ENCODE peak calls at places on chromosomes 11 and 22, in eight cellular contexts. F, T, U, I, N, C, Y and M are unnamed samples.
A peak's percentile ranks its signal among the peaks of the same experiment; 100 is the strongest.

GRCh38 chr11:35305670-35306382 is 113.5 kb downstream of the SLC1A2 start:
- DNase-seq in U (peak; percentile 56), N (no peak), F (peak; percentile 79), I (peak; percentile 33), T (peak; percentile 76), Y (peak; percentile 80), C (no peak), M (peak; percentile 36)

GRCh38 chr11:67441082-67441683 is 2.1 kb downstream of the CORO1B start:
- DNase-seq in T (no peak), Y (no peak), F (no peak), N (no peak), C (no peak), I (no peak), U (no peak), M (no peak)

GRCh38 chr11:77442394-77443053 is 31.4 kb downstream of the PAK1 start:
- DNase-seq in T (no peak), N (no peak), Y (no peak), F (no peak), I (no peak), C (no peak), U (no peak), M (no peak)

GRCh38 chr22:25048659-25049657 is 96.4 kb downstream of the KIAA1671 start:
- DNase-seq in T (peak; percentile 80), I (peak; percentile 52), U (peak; percentile 23), F (peak; percentile 80), Y (peak; percentile 88), N (peak; percentile 79), C (peak; percentile 87), M (peak; percentile 70)

GRCh38 chr22:46535876-46536558 is 1.4 kb downstream of the CELSR1 start:
- DNase-seq in C (no peak), Y (peak; percentile 67), I (no peak), N (no peak), T (no peak), U (no peak), F (no peak), M (no peak)

GRCh38 chr11:131365601-131366000 is 4.8 kb upstream of the NTM start:
- DNase-seq in F (no peak), T (no peak), C (no peak), Y (no peak), N (no peak), U (no peak), I (no peak), M (no peak)

GRCh38 chr22:46895753-46896152 is 133.3 kb downstream of the TBC1D22A start:
- DNase-seq in N (no peak), I (no peak), U (no peak), C (peak; percentile 36), Y (peak; percentile 26), F (no peak), T (no peak), M (peak; percentile 24)

GRCh38 chr22:21014202-21015050 is 539 bp upstream of the P2RX6 start:
- DNase-seq in T (peak; percentile 99), I (peak; percentile 95), N (peak; percentile 95), C (peak; percentile 96), Y (peak; percentile 98), U (peak; percentile 88), F (peak; percentile 98), M (peak; percentile 83)

GRCh38 chr11:57800444-57801184 is 39.0 kb downstream of the CTNND1 start:
- DNase-seq in Y (peak; percentile 76), N (no peak), C (no peak), I (peak; percentile 64), F (peak; percentile 59), U (peak; percentile 74), T (peak; percentile 83), M (no peak)

GRCh38 chr11:32420139-32420538 is 15.2 kb downstream of the WT1 start:
- DNase-seq in T (no peak), F (no peak), N (no peak), C (no peak), U (no peak), Y (no peak), I (no peak), M (no peak)

GRCh38 chr11:16899708-16900107 is 114.5 kb downstream of the PLEKHA7 start:
- DNase-seq in U (no peak), N (no peak), C (no peak), Y (no peak), I (no peak), F (no peak), T (no peak), M (no peak)

GRCh38 chr11:16898274-16898985 is 115.8 kb downstream of the PLEKHA7 start:
- DNase-seq in U (no peak), F (no peak), C (no peak), N (no peak), I (no peak), Y (no peak), T (no peak), M (no peak)

GRCh38 chr11:16896716-16897115 is 117.5 kb downstream of the PLEKHA7 start:
- DNase-seq in I (no peak), N (no peak), T (no peak), Y (no peak), C (no peak), U (no peak), F (no peak), M (no peak)

GRCh38 chr11:16895306-16895705 is 118.9 kb downstream of the PLEKHA7 start:
- DNase-seq in C (no peak), I (no peak), F (no peak), N (no peak), U (no peak), Y (no peak), T (no peak), M (no peak)

GRCh38 chr11:16897460-16898061 is 116.7 kb downstream of the PLEKHA7 start:
- DNase-seq in F (no peak), T (peak; percentile 94), Y (peak; percentile 91), U (no peak), N (no peak), C (no peak), I (peak; percentile 76), M (no peak)
- H3K4me3 ChIP-seq in F (no peak overlapping the region), T (peak overlapping the region; percentile 34), Y (peak overlapping the region; percentile 61), U (no peak overlapping the region), N (no peak overlapping the region), C (no peak overlapping the region), I (no peak overlapping the region), M (no peak overlapping the region)

DNA sequence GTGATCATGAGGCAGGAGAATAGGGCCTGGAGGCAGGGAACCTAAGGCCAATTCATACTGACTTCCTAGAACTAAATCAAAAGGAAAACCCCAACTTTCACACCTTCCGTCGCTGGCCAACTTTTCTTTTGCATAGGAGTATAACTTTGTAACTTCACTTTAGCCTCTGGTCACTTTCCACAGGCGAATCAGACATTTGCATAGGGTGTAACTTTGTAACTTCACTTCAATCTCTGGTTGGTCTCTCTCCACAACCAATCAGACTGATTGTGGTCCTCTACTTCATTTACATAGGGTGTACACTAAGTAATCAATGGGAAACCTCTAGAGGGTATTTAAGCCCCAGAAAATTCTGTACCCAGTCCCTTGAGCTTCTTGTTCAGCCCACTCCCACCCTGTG is 11.5 kb upstream of the TMPRSS4 start:
- DNase-seq in N (no peak), C (no peak), U (no peak), Y (no peak), I (no peak), T (no peak), F (no peak), M (no peak)
- H3K27me3 ChIP-seq in N (no peaks in the 10 kb centered on the region), C (no peaks in the 10 kb centered on the region), U (no peaks in the 10 kb centered on the region), Y (no peaks in the 10 kb centered on the region), I (no peaks in the 10 kb centered on the region), T (no peaks in the 10 kb centered on the region), F (no peaks in the 10 kb centered on the region), M (peaks cover 25% of the 10 kb centered on the region)

GRCh38 chr22:36419177-36419911 is 31.6 kb upstream of the MYH9 start:
- DNase-seq in T (no peak), C (no peak), N (peak; percentile 72), I (no peak), F (peak; percentile 54), Y (peak; percentile 69), U (peak; percentile 96), M (no peak)
- H3K4me3 ChIP-seq in T (no peak overlapping the region), C (no peak overlapping the region), N (no peak overlapping the region), I (no peak overlapping the region), F (no peak overlapping the region), Y (no peak overlapping the region), U (no peak overlapping the region), M (peak overlapping the region; percentile 33)

DNA sequence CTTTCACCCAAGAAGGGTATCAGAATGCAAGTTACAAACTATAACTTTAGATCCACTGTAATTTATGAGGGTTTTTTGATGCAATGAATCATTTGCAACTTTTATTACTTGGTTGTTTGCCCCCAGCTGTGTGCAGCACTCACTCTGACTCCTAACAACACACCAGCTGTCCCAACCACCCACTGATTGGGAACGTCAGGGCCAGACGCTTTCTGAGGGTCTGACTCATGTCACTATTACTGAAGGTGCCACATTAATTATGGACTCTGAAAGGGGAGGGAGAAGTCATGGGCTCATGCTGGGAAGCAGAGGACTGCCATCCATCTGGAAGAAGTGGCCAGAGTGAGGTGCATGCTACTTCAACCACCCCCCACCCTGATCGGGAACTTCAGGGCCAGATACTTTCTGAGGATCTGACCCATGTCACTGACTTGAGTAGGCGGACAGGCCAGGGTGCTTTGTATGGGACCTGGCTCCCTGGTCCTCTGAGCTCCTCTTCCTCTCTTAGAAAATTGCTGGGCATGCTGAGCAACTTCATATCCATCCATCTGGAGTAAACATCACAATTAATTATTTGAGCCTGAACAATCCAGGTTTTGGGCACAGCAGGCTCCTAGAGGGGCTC is 44.9 kb upstream of the DRD2 start:
- DNase-seq in U (no peak), C (no peak), N (no peak), Y (no peak), T (no peak), F (no peak), I (no peak), M (no peak)
- H3K27me3 ChIP-seq in U (no peaks in the 10 kb centered on the region), C (no peaks in the 10 kb centered on the region), N (no peaks in the 10 kb centered on the region), Y (no peaks in the 10 kb centered on the region), T (no peaks in the 10 kb centered on the region), F (no peaks in the 10 kb centered on the region), I (no peaks in the 10 kb centered on the region), M (no peaks in the 10 kb centered on the region)

GRCh38 chr11:65492637-65493366 is 6.0 kb upstream of the MALAT1 start:
- DNase-seq in C (peak; percentile 91), N (peak; percentile 96), T (no peak), F (no peak), U (peak; percentile 89), Y (peak; percentile 66), I (no peak), M (peak; percentile 85)

GRCh38 chr11:65493367-65494176 is 5.3 kb upstream of the MALAT1 start:
- DNase-seq in Y (peak; percentile 78), N (no peak), F (no peak), C (peak; percentile 92), U (peak; percentile 97), I (no peak), T (peak; percentile 78), M (peak; percentile 88)

GRCh38 chr11:65491163-65491465 is 7.7 kb upstream of the MALAT1 start:
- DNase-seq in U (no peak), N (no peak), I (no peak), C (peak; percentile 63), Y (no peak), T (no peak), F (no peak), M (no peak)

GRCh38 chr11:65491614-65492386 is 7.0 kb upstream of the MALAT1 start:
- DNase-seq in I (no peak), T (peak; percentile 86), F (no peak), U (peak; percentile 98), C (peak; percentile 94), Y (peak; percentile 93), N (peak; percentile 83), M (peak; percentile 86)

GRCh38 chr11:65492387-65492636 is 6.5 kb upstream of the MALAT1 start:
- DNase-seq in F (no peak), C (no peak), N (no peak), I (no peak), U (no peak), T (no peak), Y (no peak), M (no peak)
- H3K4me3 ChIP-seq in F (no peak overlapping the region), C (no peak overlapping the region), N (no peak overlapping the region), I (no peak overlapping the region), U (no peak overlapping the region), T (no peak overlapping the region), Y (no peak overlapping the region), M (no peak overlapping the region)